ENCODE peak calls at places on chromosomes 13 and 19, in seven cellular contexts. G, J, F, H, Z, Q and P are unnamed samples.
A peak's percentile ranks its signal among the peaks of the same experiment; 100 is the strongest.

GRCh38 chr13:79289557-79289956 is 116.5 kb downstream of the RBM26 start:
- DNase-seq in G (no peak), J (no peak), F (no peak), H (no peak), Z (no peak), Q (no peak), P (no peak)

GRCh38 chr19:4360641-4361151 is 17.3 kb downstream of the MPND start:
- DNase-seq in G (no peak), J (no peak), F (peak; percentile 53), H (no peak), Z (no peak), Q (no peak), P (no peak)

GRCh38 chr13:79966502-79966901 is 374.4 kb downstream of the SPRY2 start:
- DNase-seq in G (no peak), J (no peak), F (peak; percentile 70), H (no peak), Z (no peak), Q (peak; percentile 72), P (peak; percentile 37)

GRCh38 chr13:79445968-79446645 is 34.8 kb upstream of the NDFIP2 start:
- DNase-seq in G (no peak), J (no peak), F (peak; percentile 66), H (no peak), Z (peak; percentile 60), Q (no peak), P (no peak)

GRCh38 chr13:75357576-75358295 is 124.2 kb downstream of the TBC1D4 start:
- DNase-seq in G (peak; percentile 68), J (peak; percentile 73), F (peak; percentile 68), H (peak; percentile 82), Z (peak; percentile 43), Q (no peak), P (peak; percentile 51)

GRCh38 chr19:11295665-11296245 is at the start of gene TSPAN16:
- DNase-seq in G (no peak), J (no peak), F (no peak), H (no peak), Z (no peak), Q (no peak), P (no peak)

GRCh38 chr13:62687727-62688126 is 1272.1 kb upstream of the PCDH20 start:
- DNase-seq in G (no peak), J (no peak), F (peak; percentile 42), H (no peak), Z (no peak), Q (no peak), P (no peak)

GRCh38 chr19:1170938-1171754 is 2.9 kb downstream of the SBNO2 start:
- DNase-seq in G (no peak), J (no peak), F (no peak), H (no peak), Z (no peak), Q (peak; percentile 53), P (peak; percentile 39)

GRCh38 chr13:49540552-49540951 is 44.8 kb downstream of the PHF11 start:
- DNase-seq in G (peak; percentile 62), J (peak; percentile 69), F (no peak), H (no peak), Z (no peak), Q (no peak), P (no peak)

GRCh38 chr19:38213911-38214625 is 10.0 kb downstream of the DPF1 start:
- DNase-seq in G (peak; percentile 61), J (no peak), F (no peak), H (peak; percentile 58), Z (peak; percentile 59), Q (peak; percentile 44), P (peak; percentile 87)

GRCh38 chr13:79895416-79895815 is 414.5 kb downstream of the NDFIP2 start:
- DNase-seq in G (no peak), J (no peak), F (no peak), H (no peak), Z (no peak), Q (no peak), P (no peak)

GRCh38 chr19:633068-633785 is at the start of gene POLRMT:
- DNase-seq in G (peak; percentile 98), J (peak; percentile 99), F (peak; percentile 98), H (peak; percentile 99), Z (peak; percentile 98), Q (peak; percentile 91), P (peak; percentile 97)

GRCh38 chr19:535017-535835 is 3.7 kb downstream of the CDC34 start:
- DNase-seq in G (no peak), J (no peak), F (peak; percentile 28), H (no peak), Z (no peak), Q (peak; percentile 97), P (peak; percentile 48)

GRCh38 chr19:6092329-6093286 is 17.7 kb downstream of the RFX2 start:
- DNase-seq in G (peak; percentile 88), J (no peak), F (peak; percentile 76), H (no peak), Z (no peak), Q (peak; percentile 85), P (peak; percentile 97)

GRCh38 chr13:71922191-71922590 is 55.2 kb upstream of the DACH1 start:
- DNase-seq in G (no peak), J (no peak), F (no peak), H (no peak), Z (no peak), Q (no peak), P (no peak)

GRCh38 chr19:14437578-14438140 is 4.6 kb downstream of the PKN1 start:
- DNase-seq in G (no peak), J (no peak), F (no peak), H (no peak), Z (no peak), Q (no peak), P (no peak)

GRCh38 chr19:16067205-16067938 is 8.9 kb upstream of the TPM4 start:
- DNase-seq in G (peak; percentile 87), J (no peak), F (no peak), H (no peak), Z (no peak), Q (peak; percentile 71), P (peak; percentile 89)

GRCh38 chr19:55352746-55353145 is 1.8 kb downstream of the COX6B2 start:
- DNase-seq in G (no peak), J (no peak), F (no peak), H (no peak), Z (no peak), Q (no peak), P (no peak)

GRCh38 chr19:13621413-13621812 is 115.1 kb upstream of the CACNA1A start:
- DNase-seq in G (peak; percentile 96), J (peak; percentile 14), F (peak; percentile 88), H (peak; percentile 79), Z (peak; percentile 11), Q (peak; percentile 54), P (peak; percentile 98)

GRCh38 chr19:33368074-33368864 is 5.2 kb upstream of the CEBPG start:
- DNase-seq in G (peak; percentile 65), J (no peak), F (no peak), H (no peak), Z (no peak), Q (peak; percentile 67), P (peak; percentile 91)

GRCh38 chr19:19259741-19260140 is 13.4 kb downstream of the TM6SF2 start:
- DNase-seq in G (peak; percentile 11), J (peak; percentile 57), F (peak; percentile 89), H (peak; percentile 87), Z (peak; percentile 32), Q (peak; percentile 46), P (peak; percentile 37)

GRCh38 chr13:47287291-47287751 is 390.5 kb upstream of the HTR2A start:
- DNase-seq in G (peak; percentile 73), J (no peak), F (no peak), H (no peak), Z (no peak), Q (no peak), P (no peak)

GRCh38 chr19:14835011-14835410 is at the start of the genes OR7A5 and OR7C1:
- DNase-seq in G (no peak), J (no peak), F (no peak), H (no peak), Z (no peak), Q (peak; percentile 63), P (no peak)

GRCh38 chr13:46992383-46992952 is 95.6 kb upstream of the HTR2A start:
- DNase-seq in G (no peak), J (peak; percentile 64), F (no peak), H (peak; percentile 75), Z (no peak), Q (no peak), P (peak; percentile 32)

GRCh38 chr19:23366437-23366836 is 28.8 kb downstream of the ZNF91 start:
- DNase-seq in G (no peak), J (no peak), F (no peak), H (no peak), Z (no peak), Q (no peak), P (no peak)

GRCh38 chr19:23365222-23365621 is 30.0 kb downstream of the ZNF91 start:
- DNase-seq in G (no peak), J (no peak), F (no peak), H (no peak), Z (no peak), Q (no peak), P (peak; percentile 12)
- H3K9me3 ChIP-seq in G (peaks cover 56% of the 10 kb centered on the region), J (peaks cover 44% of the 10 kb centered on the region), F (peaks cover 40% of the 10 kb centered on the region), H (peaks cover 48% of the 10 kb centered on the region), Z (peaks cover 67% of the 10 kb centered on the region), Q (peaks cover 76% of the 10 kb centered on the region), P (peaks cover 63% of the 10 kb centered on the region)

DNA sequence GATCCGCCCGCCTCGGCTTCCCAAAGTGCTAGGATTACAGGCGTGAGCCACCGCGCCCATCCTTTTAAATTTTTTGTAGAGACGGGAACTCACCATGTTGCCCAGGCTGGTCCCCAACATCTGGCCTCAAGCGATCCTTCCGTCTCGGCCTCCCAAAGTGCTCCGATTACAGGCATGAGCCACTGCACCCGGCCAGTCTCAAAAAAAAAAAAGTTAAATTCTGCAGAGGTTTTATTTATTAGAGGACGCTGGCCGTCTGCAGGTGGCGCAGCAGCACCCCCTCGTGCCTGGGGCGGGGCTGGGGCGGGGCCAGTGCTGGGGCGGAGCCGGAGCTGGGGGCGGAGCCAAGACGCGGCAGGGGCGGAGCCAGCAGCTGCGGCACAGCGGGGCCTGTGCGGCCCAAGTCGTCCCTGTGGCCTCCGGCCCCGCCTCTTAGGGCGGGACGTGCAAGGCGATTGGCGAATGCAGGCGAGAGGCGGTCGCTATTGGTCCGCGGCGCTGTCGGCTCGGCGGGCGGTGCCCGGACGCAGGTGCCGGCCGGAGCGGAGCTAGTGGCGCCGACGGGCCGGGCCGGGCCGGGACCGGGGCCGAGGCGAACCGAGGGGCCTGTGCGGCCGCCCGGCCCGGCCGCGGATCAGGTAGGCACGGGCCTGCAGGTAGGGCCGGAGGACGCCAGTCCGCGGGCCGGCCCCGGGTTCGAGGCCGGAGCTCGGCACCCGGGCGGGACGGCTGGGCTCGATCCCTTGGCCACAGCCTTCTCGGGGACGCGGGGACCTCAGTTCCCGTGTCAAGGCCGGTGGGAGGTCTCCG is at the start of gene MARCHF2:
- DNase-seq in G (peak; percentile 97), J (peak; percentile 99), F (peak; percentile 96), H (peak; percentile 98), Z (peak; percentile 97), Q (peak; percentile 91), P (peak; percentile 94)
- H3K27ac ChIP-seq in G (no peak within 1 kb of the TSS), J (no peak within 1 kb of the TSS), F (no peak within 1 kb of the TSS), H (no peak within 1 kb of the TSS), Z (peak within 1 kb of the TSS; percentile 3), Q (no peak within 1 kb of the TSS), P (no peak within 1 kb of the TSS)

GRCh38 chr13:112931028-112931934 is 37.7 kb upstream of the MCF2L start:
- DNase-seq in G (peak; percentile 76), J (no peak), F (peak; percentile 66), H (peak; percentile 49), Z (no peak), Q (peak; percentile 56), P (peak; percentile 59)
- H2AFZ ChIP-seq in G (peak overlapping the region; percentile 85), J (no peak overlapping the region), F (no peak overlapping the region), H (no peak overlapping the region), Z (no peak overlapping the region), Q (no peak overlapping the region), P (peak overlapping the region; percentile 87)

GRCh38 chr19:36392916-36393673 is 14.1 kb upstream of the ZFP14 start:
- DNase-seq in G (no peak), J (no peak), F (no peak), H (no peak), Z (no peak), Q (no peak), P (no peak)
- H3K9me3 ChIP-seq in G (peaks cover 60% of the 10 kb centered on the region), J (peaks cover 66% of the 10 kb centered on the region), F (peaks cover 59% of the 10 kb centered on the region), H (peaks cover 33% of the 10 kb centered on the region), Z (peaks cover 40% of the 10 kb centered on the region), Q (peaks cover 55% of the 10 kb centered on the region), P (peaks cover 58% of the 10 kb centered on the region)